ENCODE peak calls at places on chromosome 20, in four cellular contexts. N is naive thymus-derived CD4-positive, alpha-beta T cell; H is pancreas; T is Karpas-422. B is an unnamed sample.

GRCh38 chr20:54456423-54456822 is 19.0 kb upstream of the DOK5 start:
- DNase-seq in N (no peak), H (no peak), T (no peak), B (no peak)

GRCh38 chr20:12030470-12030869 is 112.8 kb downstream of the BTBD3 start:
- DNase-seq in T (no peak), H (no peak), N (no peak), B (no peak)

GRCh38 chr20:10219452-10219791 is 792 bp downstream of the SNAP25 start:
- DNase-seq in H (peak), N (peak), T (peak), B (peak)

GRCh38 chr20:58604410-58604881 is 46.6 kb upstream of the STX16 start:
- DNase-seq in N (no peak), H (no peak), T (no peak), B (no peak)

GRCh38 chr20:41174782-41175181 is 37.4 kb downstream of the PLCG1 start:
- DNase-seq in H (no peak), N (no peak), T (no peak), B (no peak)

GRCh38 chr20:38184098-38184497 is 19.0 kb upstream of the TGM2 start:
- DNase-seq in H (no peak), T (no peak), N (no peak), B (no peak)

GRCh38 chr20:46406986-46407670 is 713 bp upstream of the ELMO2 start:
- DNase-seq in T (peak), N (peak), H (peak), B (peak)

GRCh38 chr20:48364688-48365421 is 462.9 kb downstream of the PREX1 start:
- DNase-seq in T (no peak), H (no peak), N (no peak), B (peak)

GRCh38 chr20:38129893-38130609 is 35.0 kb downstream of the TGM2 start:
- DNase-seq in N (no peak), H (no peak), T (no peak), B (no peak)

GRCh38 chr20:58215116-58215515 is 13.3 kb downstream of the ANKRD60 start:
- DNase-seq in T (no peak), H (no peak), N (no peak), B (no peak)

GRCh38 chr20:48799315-48800105 is 28.3 kb downstream of the PREX1 start:
- DNase-seq in H (no peak), T (no peak), N (no peak), B (no peak)

GRCh38 chr20:38764563-38765355 is 16.5 kb downstream of the ACTR5 start:
- DNase-seq in H (peak), T (no peak), N (no peak), B (no peak)

GRCh38 chr20:47013606-47014005 is 119.0 kb downstream of the EYA2 start:
- DNase-seq in T (no peak), N (no peak), H (no peak), B (no peak)

GRCh38 chr20:17844133-17844429 is 124.5 kb downstream of the SNX5 start:
- DNase-seq in T (no peak), N (no peak), H (no peak), B (no peak)

GRCh38 chr20:49219924-49220831 is 962 bp downstream of the DDX27 start:
- DNase-seq in H (no peak), T (peak), N (no peak), B (no peak)

GRCh38 chr20:35601021-35601973 is 14.3 kb upstream of the SPAG4 start:
- DNase-seq in N (peak), H (peak), T (no peak), B (peak)

GRCh38 chr20:25310268-25310920 is 62.5 kb downstream of the PYGB start:
- DNase-seq in H (no peak), N (no peak), T (peak), B (peak)

GRCh38 chr20:57810511-57811372 is 100.9 kb upstream of the PMEPA1 start:
- DNase-seq in H (no peak), N (no peak), T (no peak), B (no peak)

GRCh38 chr20:2468581-2469407 is 1.8 kb downstream of the SNRPB start:
- DNase-seq in H (no peak), N (no peak), T (no peak), B (no peak)

GRCh38 chr20:49850463-49851233 is 38.0 kb downstream of the SLC9A8 start:
- DNase-seq in N (no peak), T (no peak), H (no peak), B (no peak)

GRCh38 chr20:24754691-24755090 is 194.4 kb upstream of the CST7 start:
- DNase-seq in T (no peak), H (no peak), N (no peak), B (no peak)

GRCh38 chr20:56433221-56433879 is 21.3 kb downstream of the CASS4 start:
- DNase-seq in T (no peak), N (no peak), H (no peak), B (no peak)

GRCh38 chr20:38883081-38883980 is 42.9 kb upstream of the FAM83D start:
- DNase-seq in N (no peak), H (no peak), T (no peak), B (peak)

GRCh38 chr20:47358672-47359532 is 2.4 kb upstream of the ZMYND8 start:
- DNase-seq in H (peak), N (peak), T (peak), B (peak)

GRCh38 chr20:59043698-59044097 is 1.1 kb upstream of the PRELID3B start:
- DNase-seq in N (no peak), T (no peak), H (no peak), B (peak)

GRCh38 chr20:9179193-9179802 is 110.4 kb downstream of the PLCB4 start:
- DNase-seq in N (no peak), T (no peak), H (no peak), B (no peak)

GRCh38 chr20:48910360-48910781 is 11.1 kb upstream of the ARFGEF2 start:
- DNase-seq in H (no peak), T (no peak), N (no peak), B (no peak)

GRCh38 chr20:16027710-16028109 is 545.5 kb downstream of the KIF16B start:
- DNase-seq in H (no peak), N (no peak), T (no peak), B (no peak)

GRCh38 chr20:33178726-33179125 is 10.8 kb downstream of the BPIFA2 start:
- DNase-seq in N (no peak), T (no peak), H (no peak), B (no peak)

GRCh38 chr20:3716195-3716834 is 3.9 kb upstream of the SIGLEC1 start:
- DNase-seq in T (peak), H (no peak), N (no peak), B (peak)

GRCh38 chr20:34180460-34181108 is 60.6 kb upstream of the ASIP start:
- DNase-seq in N (no peak), H (peak), T (no peak), B (no peak)

GRCh38 chr20:1813101-1813529 is 82.1 kb upstream of the SIRPA start:
- DNase-seq in T (no peak), H (no peak), N (no peak), B (no peak)

GRCh38 chr20:63433756-63434531 is 38.5 kb downstream of the KCNQ2 start:
- DNase-seq in N (peak), T (no peak), H (no peak), B (no peak)

GRCh38 chr20:856361-856775 is 22.9 kb downstream of the FAM110A start:
- DNase-seq in H (no peak), N (peak), T (no peak), B (no peak)

DNA sequence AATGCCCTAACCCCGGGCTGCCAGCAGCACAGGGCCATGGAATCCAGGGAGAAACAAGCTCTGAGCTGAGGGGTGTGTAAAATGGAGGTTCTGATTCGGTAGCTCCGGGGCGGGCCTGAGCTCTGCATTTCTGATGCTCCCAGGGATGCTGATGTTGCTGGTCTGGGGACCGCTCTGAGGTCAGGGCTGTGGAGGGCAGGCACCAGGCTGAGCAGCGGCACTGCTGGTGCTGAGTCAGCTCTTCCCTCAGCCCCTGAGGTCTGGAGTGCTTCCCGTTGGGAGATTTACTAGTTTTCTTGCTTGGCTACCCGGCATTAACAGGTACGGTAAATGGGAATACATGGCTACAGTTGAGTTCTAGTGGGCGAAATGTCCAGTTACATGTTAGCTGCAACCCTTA is 18.6 kb upstream of the CST3 start:
- DNase-seq in T (no peak), H (no peak), N (no peak), B (no peak)
- H3K4me3 ChIP-seq in T (no peak), H (no peak), N (no peak), B (no peak)

GRCh38 chr20:36645998-36646397 is at the start of gene SLA2:
- DNase-seq in T (peak), N (peak), H (no peak), B (peak)
- H3K4me3 ChIP-seq in T (no peak), N (peak), H (no peak), B (no peak)

GRCh38 chr20:32110173-32110704 is 725 bp downstream of the TM9SF4 start:
- DNase-seq in N (peak), T (no peak), H (no peak), B (no peak)

GRCh38 chr20:32110727-32111126 is 1.2 kb downstream of the TM9SF4 start:
- DNase-seq in N (no peak), H (no peak), T (no peak), B (no peak)

GRCh38 chr20:32109392-32110172 is at the start of gene TM9SF4:
- DNase-seq in H (peak), T (peak), N (peak), B (peak)

GRCh38 chr20:32111287-32111686 is 1.8 kb downstream of the TM9SF4 start:
- DNase-seq in H (no peak), N (no peak), T (no peak), B (no peak)

GRCh38 chr20:32108814-32109391 is 611 bp upstream of the TM9SF4 start:
- DNase-seq in T (no peak), H (no peak), N (no peak), B (no peak)
- H3K4me3 ChIP-seq in T (peak), H (peak), N (peak), B (peak)

DNA sequence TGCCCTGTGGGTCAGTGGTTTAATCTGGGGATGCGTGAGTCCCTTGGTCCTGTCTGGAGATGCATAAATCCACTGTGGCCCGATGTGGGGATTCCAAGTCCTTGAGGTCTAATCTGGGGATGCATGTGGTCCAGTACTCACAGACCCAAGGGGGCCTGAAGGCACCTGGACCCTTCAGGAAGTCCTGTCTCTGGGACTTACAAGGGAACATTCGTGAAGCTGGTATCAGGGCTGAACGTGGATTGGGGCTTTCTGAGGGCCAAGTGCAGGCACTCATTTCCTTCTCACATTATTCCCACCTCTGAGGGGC is 25.2 kb upstream of the GTSF1L start:
- DNase-seq in H (no peak), N (no peak), T (no peak), B (no peak)
- H3K4me3 ChIP-seq in H (no peak), N (no peak), T (no peak), B (peak)